ENCODE peak calls at places on chromosomes 2 and 18, in four cellular contexts. One of them, this sample, is unnamed.

GRCh38 chr18:44130365-44130942 is 550.2 kb upstream of the SETBP1 start:
- DNase-seq in stimulated activated naive B cell treated with anti-CD40 and anti-IgM and Interleukin-4, amounts not matched to agents 10 μg/mL and 1 μg/mL and 100 μg/mL, for 72 hours: peak; percentile 24
- DNase-seq in iPS-NIHi11: peak; percentile 64
- DNase-seq in naive thymus-derived CD8-positive, alpha-beta T cell: no peak
- DNase-seq in this sample: peak; percentile 7

GRCh38 chr18:73261243-73261642 is 393.5 kb upstream of the NETO1 start:
- DNase-seq in stimulated activated naive B cell treated with anti-CD40 and anti-IgM and Interleukin-4, amounts not matched to agents 10 μg/mL and 1 μg/mL and 100 μg/mL, for 72 hours: no peak
- DNase-seq in iPS-NIHi11: no peak
- DNase-seq in naive thymus-derived CD8-positive, alpha-beta T cell: no peak
- DNase-seq in this sample: no peak

GRCh38 chr18:3008546-3008945 is 4.4 kb downstream of the LPIN2 start:
- DNase-seq in stimulated activated naive B cell treated with anti-CD40 and anti-IgM and Interleukin-4, amounts not matched to agents 10 μg/mL and 1 μg/mL and 100 μg/mL, for 72 hours: no peak
- DNase-seq in iPS-NIHi11: no peak
- DNase-seq in naive thymus-derived CD8-positive, alpha-beta T cell: no peak
- DNase-seq in this sample: no peak

GRCh38 chr18:37471619-37472018 is 94.0 kb downstream of the CELF4 start:
- DNase-seq in stimulated activated naive B cell treated with anti-CD40 and anti-IgM and Interleukin-4, amounts not matched to agents 10 μg/mL and 1 μg/mL and 100 μg/mL, for 72 hours: no peak
- DNase-seq in iPS-NIHi11: no peak
- DNase-seq in naive thymus-derived CD8-positive, alpha-beta T cell: no peak
- DNase-seq in this sample: no peak

GRCh38 chr2:219542931-219543595 is 546 bp downstream of the CHPF start:
- DNase-seq in stimulated activated naive B cell treated with anti-CD40 and anti-IgM and Interleukin-4, amounts not matched to agents 10 μg/mL and 1 μg/mL and 100 μg/mL, for 72 hours: peak; percentile 12
- DNase-seq in iPS-NIHi11: no peak
- DNase-seq in naive thymus-derived CD8-positive, alpha-beta T cell: no peak
- DNase-seq in this sample: peak; percentile 17

GRCh38 chr2:49837894-49838293 is 683.6 kb upstream of the FSHR start:
- DNase-seq in stimulated activated naive B cell treated with anti-CD40 and anti-IgM and Interleukin-4, amounts not matched to agents 10 μg/mL and 1 μg/mL and 100 μg/mL, for 72 hours: no peak
- DNase-seq in iPS-NIHi11: no peak
- DNase-seq in naive thymus-derived CD8-positive, alpha-beta T cell: no peak
- DNase-seq in this sample: no peak

GRCh38 chr2:228180126-228181097 is 1.1 kb downstream of the SPHKAP start:
- DNase-seq in stimulated activated naive B cell treated with anti-CD40 and anti-IgM and Interleukin-4, amounts not matched to agents 10 μg/mL and 1 μg/mL and 100 μg/mL, for 72 hours: no peak
- DNase-seq in iPS-NIHi11: peak; percentile 30
- DNase-seq in naive thymus-derived CD8-positive, alpha-beta T cell: no peak
- DNase-seq in this sample: no peak

GRCh38 chr2:82316573-82317371 is 2012.2 kb upstream of the LRRTM1 start:
- DNase-seq in stimulated activated naive B cell treated with anti-CD40 and anti-IgM and Interleukin-4, amounts not matched to agents 10 μg/mL and 1 μg/mL and 100 μg/mL, for 72 hours: no peak
- DNase-seq in iPS-NIHi11: no peak
- DNase-seq in naive thymus-derived CD8-positive, alpha-beta T cell: no peak
- DNase-seq in this sample: no peak

GRCh38 chr2:10432315-10433181 is 15.6 kb downstream of the ODC1 start:
- DNase-seq in stimulated activated naive B cell treated with anti-CD40 and anti-IgM and Interleukin-4, amounts not matched to agents 10 μg/mL and 1 μg/mL and 100 μg/mL, for 72 hours: no peak
- DNase-seq in iPS-NIHi11: peak; percentile 56
- DNase-seq in naive thymus-derived CD8-positive, alpha-beta T cell: no peak
- DNase-seq in this sample: peak; percentile 57

GRCh38 chr2:175576875-175577274 is 395.4 kb upstream of the ATP5MC3 start:
- DNase-seq in stimulated activated naive B cell treated with anti-CD40 and anti-IgM and Interleukin-4, amounts not matched to agents 10 μg/mL and 1 μg/mL and 100 μg/mL, for 72 hours: no peak
- DNase-seq in iPS-NIHi11: no peak
- DNase-seq in naive thymus-derived CD8-positive, alpha-beta T cell: no peak
- DNase-seq in this sample: no peak

GRCh38 chr2:27663463-27664244 is at the start of the genes SLC4A1AP and SUPT7L:
- DNase-seq in stimulated activated naive B cell treated with anti-CD40 and anti-IgM and Interleukin-4, amounts not matched to agents 10 μg/mL and 1 μg/mL and 100 μg/mL, for 72 hours: peak; percentile 69
- DNase-seq in iPS-NIHi11: peak; percentile 81
- DNase-seq in naive thymus-derived CD8-positive, alpha-beta T cell: peak; percentile 58
- DNase-seq in this sample: peak; percentile 60

GRCh38 chr18:48975817-48976649 is 25.3 kb upstream of the SMAD7 start:
- DNase-seq in stimulated activated naive B cell treated with anti-CD40 and anti-IgM and Interleukin-4, amounts not matched to agents 10 μg/mL and 1 μg/mL and 100 μg/mL, for 72 hours: peak; percentile 9
- DNase-seq in iPS-NIHi11: peak; percentile 98
- DNase-seq in naive thymus-derived CD8-positive, alpha-beta T cell: peak; percentile 25
- DNase-seq in this sample: no peak

GRCh38 chr2:207816546-207816945 is 46.8 kb upstream of the FZD5 start:
- DNase-seq in stimulated activated naive B cell treated with anti-CD40 and anti-IgM and Interleukin-4, amounts not matched to agents 10 μg/mL and 1 μg/mL and 100 μg/mL, for 72 hours: no peak
- DNase-seq in iPS-NIHi11: no peak
- DNase-seq in naive thymus-derived CD8-positive, alpha-beta T cell: no peak
- DNase-seq in this sample: no peak

GRCh38 chr2:109171444-109172334 is 42.7 kb downstream of the SH3RF3 start:
- DNase-seq in stimulated activated naive B cell treated with anti-CD40 and anti-IgM and Interleukin-4, amounts not matched to agents 10 μg/mL and 1 μg/mL and 100 μg/mL, for 72 hours: no peak
- DNase-seq in iPS-NIHi11: no peak
- DNase-seq in naive thymus-derived CD8-positive, alpha-beta T cell: no peak
- DNase-seq in this sample: no peak

GRCh38 chr18:57331718-57332117 is 20.6 kb upstream of the ST8SIA3 start:
- DNase-seq in stimulated activated naive B cell treated with anti-CD40 and anti-IgM and Interleukin-4, amounts not matched to agents 10 μg/mL and 1 μg/mL and 100 μg/mL, for 72 hours: no peak
- DNase-seq in iPS-NIHi11: no peak
- DNase-seq in naive thymus-derived CD8-positive, alpha-beta T cell: no peak
- DNase-seq in this sample: no peak

GRCh38 chr2:149422337-149422990 is 92.1 kb downstream of the LYPD6 start:
- DNase-seq in stimulated activated naive B cell treated with anti-CD40 and anti-IgM and Interleukin-4, amounts not matched to agents 10 μg/mL and 1 μg/mL and 100 μg/mL, for 72 hours: no peak
- DNase-seq in iPS-NIHi11: peak; percentile 18
- DNase-seq in naive thymus-derived CD8-positive, alpha-beta T cell: no peak
- DNase-seq in this sample: peak; percentile 79

GRCh38 chr2:100423631-100424030 is 6.2 kb upstream of the CHST10 start:
- DNase-seq in stimulated activated naive B cell treated with anti-CD40 and anti-IgM and Interleukin-4, amounts not matched to agents 10 μg/mL and 1 μg/mL and 100 μg/mL, for 72 hours: no peak
- DNase-seq in iPS-NIHi11: no peak
- DNase-seq in naive thymus-derived CD8-positive, alpha-beta T cell: no peak
- DNase-seq in this sample: no peak

GRCh38 chr18:8614875-8615274 is 5.6 kb downstream of the RAB12 start:
- DNase-seq in stimulated activated naive B cell treated with anti-CD40 and anti-IgM and Interleukin-4, amounts not matched to agents 10 μg/mL and 1 μg/mL and 100 μg/mL, for 72 hours: no peak
- DNase-seq in iPS-NIHi11: no peak
- DNase-seq in naive thymus-derived CD8-positive, alpha-beta T cell: no peak
- DNase-seq in this sample: no peak

GRCh38 chr2:64049633-64050220 is 30.5 kb upstream of the VPS54 start:
- DNase-seq in stimulated activated naive B cell treated with anti-CD40 and anti-IgM and Interleukin-4, amounts not matched to agents 10 μg/mL and 1 μg/mL and 100 μg/mL, for 72 hours: peak; percentile 72
- DNase-seq in iPS-NIHi11: peak; percentile 58
- DNase-seq in naive thymus-derived CD8-positive, alpha-beta T cell: peak; percentile 50
- DNase-seq in this sample: peak; percentile 18

This sample was measured in NCI-H226.